ENCODE peak calls at places on chromosomes 4 and X, in five cellular contexts. J is HEK293T, E is GM12878, Z is HepG2, T is K562. F is an unnamed sample.

GRCh38 chrX:151505796-151506195 is 57.7 kb upstream of the PASD1 start:
- DNase-seq in J (peak), E (no peak), Z (peak), T (peak), F (peak)

GRCh38 chr4:27154706-27155105 is 294.1 kb downstream of the STIM2 start:
- DNase-seq in Z (no peak), J (no peak), E (no peak), T (no peak), F (no peak)

GRCh38 chrX:960821-961220 is 251.6 kb downstream of the CRLF2 start:
- DNase-seq in E (no peak), T (no peak), Z (no peak), J (no peak), F (no peak)

GRCh38 chr4:112214397-112215264 is 17.0 kb upstream of the AP1AR start:
- DNase-seq in Z (peak), J (peak), T (peak), E (no peak), F (peak)

GRCh38 chrX:30570505-30570904 is 7.1 kb downstream of the TASL start:
- DNase-seq in J (no peak), T (peak), E (no peak), Z (peak), F (peak)

GRCh38 chr4:105822061-105822460 is 73.2 kb upstream of the NPNT start:
- DNase-seq in Z (no peak), T (no peak), J (no peak), E (no peak), F (no peak)

GRCh38 chr4:7970031-7970946 is 30.6 kb upstream of the AFAP1 start:
- DNase-seq in Z (peak), T (no peak), E (no peak), J (no peak), F (peak)

GRCh38 chrX:29478336-29479069 is 736.9 kb upstream of the MAGEB2 start:
- DNase-seq in Z (peak), T (peak), E (peak), J (peak), F (peak)

GRCh38 chrX:100745806-100746537 is 14.1 kb upstream of the SYTL4 start:
- DNase-seq in E (no peak), T (no peak), J (no peak), Z (no peak), F (no peak)

GRCh38 chr4:14117575-14118228 is 490.2 kb upstream of the BOD1L1 start:
- DNase-seq in J (no peak), Z (no peak), T (no peak), E (peak), F (no peak)

GRCh38 chrX:129091097-129091496 is 432.2 kb downstream of the SMARCA1 start:
- DNase-seq in J (no peak), Z (no peak), E (no peak), T (no peak), F (no peak)

GRCh38 chr4:24164054-24164453 is 274.2 kb upstream of the PPARGC1A start:
- DNase-seq in Z (no peak), J (no peak), T (no peak), E (no peak), F (no peak)

GRCh38 chr4:10889819-10890218 is 205.3 kb upstream of the CLNK start:
- DNase-seq in E (no peak), Z (no peak), T (no peak), J (no peak), F (no peak)

GRCh38 chrX:3232262-3232950 is 114.0 kb downstream of the MXRA5 start:
- DNase-seq in J (no peak), T (no peak), E (no peak), Z (no peak), F (no peak)

GRCh38 chrX:45849261-45849660 is 648.6 kb upstream of the DIPK2B start:
- DNase-seq in J (peak), Z (peak), T (no peak), E (no peak), F (peak)

GRCh38 chrX:40176256-40176978 is 78.7 kb upstream of the BCOR start:
- DNase-seq in E (no peak), Z (peak), J (no peak), T (peak), F (peak)

GRCh38 chrX:8988456-8988855 is 45.5 kb downstream of the FAM9B start:
- DNase-seq in J (no peak), E (no peak), Z (peak), T (no peak), F (no peak)

GRCh38 chr4:77022581-77023133 is 53.1 kb downstream of the CCNI start:
- DNase-seq in Z (no peak), T (no peak), J (no peak), E (no peak), F (peak)

GRCh38 chrX:125131146-125131545 is 188.5 kb upstream of the TEX13C start:
- DNase-seq in J (peak), Z (peak), E (no peak), T (no peak), F (no peak)

GRCh38 chrX:12894074-12894691 is 12.2 kb upstream of the TLR8 start:
- DNase-seq in E (no peak), T (peak), Z (peak), J (peak), F (peak)

GRCh38 chr4:176849076-176849475 is 56.4 kb upstream of the VEGFC start:
- DNase-seq in T (no peak), J (no peak), Z (no peak), E (no peak), F (no peak)

GRCh38 chr4:53510981-53511380 is 80.3 kb downstream of the LNX1 start:
- DNase-seq in T (no peak), J (no peak), E (no peak), Z (no peak), F (no peak)

GRCh38 chrX:16113978-16114554 is 9.3 kb upstream of the GRPR start:
- DNase-seq in Z (no peak), J (no peak), T (no peak), E (no peak), F (no peak)

GRCh38 chr4:100494166-100494565 is 23.7 kb downstream of the EMCN start:
- DNase-seq in J (no peak), E (no peak), T (no peak), Z (no peak), F (no peak)

GRCh38 chrX:2501246-2502102 is 698 bp upstream of the DHRSX start:
- DNase-seq in T (no peak), Z (no peak), J (no peak), E (no peak), F (no peak)

GRCh38 chrX:28609917-28610613 is 22.8 kb downstream of the IL1RAPL1 start:
- DNase-seq in Z (no peak), T (no peak), J (no peak), E (no peak), F (no peak)

GRCh38 chr4:110270492-110271197 is 72.2 kb upstream of the ELOVL6 start:
- DNase-seq in E (no peak), Z (no peak), J (no peak), T (no peak), F (no peak)
- TF ChIP-seq FOXM1 in E (no peak), Z (no peak), J (no peak), T (no peak), F (no peak)

DNA sequence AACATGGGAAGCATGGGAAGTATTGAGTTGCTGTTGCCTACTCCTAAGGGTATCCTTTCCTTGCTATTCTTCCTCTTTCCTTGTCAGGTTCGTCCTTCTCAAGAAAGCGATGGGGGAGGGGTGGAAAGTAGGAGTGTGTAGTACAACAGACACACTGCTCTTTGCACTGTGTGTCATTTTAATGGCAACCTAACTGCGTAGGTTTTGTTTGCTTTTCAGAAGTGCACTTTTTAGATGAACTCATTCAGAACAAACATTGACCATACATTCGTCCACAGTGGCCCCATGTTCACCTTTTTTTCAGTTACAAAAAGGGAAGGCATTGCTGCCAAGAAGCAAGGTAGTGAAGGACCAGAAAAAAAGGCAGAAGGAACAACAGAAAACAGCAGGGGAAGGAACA is 10.2 kb upstream of the YIPF6 start:
- DNase-seq in Z (peak), T (no peak), J (no peak), E (no peak), F (no peak)
- TF ChIP-seq FOXM1 in Z (no peak), T (no peak), J (no peak), E (no peak), F (no peak)

GRCh38 chr4:152972821-152973613 is 36.9 kb downstream of the FHDC1 start:
- DNase-seq in J (no peak), Z (no peak), E (no peak), T (no peak), F (no peak)
- TF ChIP-seq FOXM1 in J (no peak), Z (no peak), E (no peak), T (no peak), F (no peak)

GRCh38 chr4:121459056-121459455 is 78.2 kb upstream of the QRFPR start:
- DNase-seq in T (no peak), E (no peak), J (no peak), Z (no peak), F (no peak)

GRCh38 chr4:121462660-121463261 is 81.9 kb upstream of the QRFPR start:
- DNase-seq in E (no peak), J (peak), T (peak), Z (peak), F (peak)

GRCh38 chr4:121455285-121455684 is 74.5 kb upstream of the QRFPR start:
- DNase-seq in E (no peak), Z (no peak), J (no peak), T (no peak), F (no peak)

GRCh38 chr4:121454251-121454979 is 73.6 kb upstream of the QRFPR start:
- DNase-seq in E (no peak), J (no peak), Z (no peak), T (no peak), F (no peak)

GRCh38 chr4:121457278-121457875 is 76.6 kb upstream of the QRFPR start:
- DNase-seq in Z (no peak), J (no peak), E (no peak), T (no peak), F (no peak)
- TF ChIP-seq FOXM1 in Z (no peak), J (no peak), E (no peak), T (no peak), F (no peak)